ENCODE peak calls at places on chromosome 3, in nine cellular contexts. V, K, P, D, F, O, J, H and C are unnamed samples.

GRCh38 chr3:3180421-3180820 is 930 bp upstream of the CRBN start:
- DNase-seq in V (no peak), K (no peak), P (no peak), D (no peak), F (no peak), O (no peak), J (no peak), H (no peak), C (no peak)

GRCh38 chr3:145024700-145025099 is 1053.1 kb downstream of the DIPK2A start:
- DNase-seq in V (no peak), K (no peak), P (no peak), D (no peak), F (no peak), O (no peak), J (no peak), H (no peak), C (no peak)

GRCh38 chr3:11370134-11370533 is 97.9 kb downstream of the ATG7 start:
- DNase-seq in V (no peak), K (no peak), P (no peak), D (no peak), F (no peak), O (no peak), J (no peak), H (no peak), C (no peak)

GRCh38 chr3:86563358-86563970 is 427.5 kb downstream of the VGLL3 start:
- DNase-seq in V (no peak), K (no peak), P (no peak), D (no peak), F (no peak), O (peak), J (no peak), H (no peak), C (peak)

GRCh38 chr3:65548848-65549625 is 489.7 kb downstream of the MAGI1 start:
- DNase-seq in V (no peak), K (peak), P (peak), D (peak), F (peak), O (no peak), J (no peak), H (peak), C (no peak)

GRCh38 chr3:81339040-81339845 is 422.2 kb downstream of the GBE1 start:
- DNase-seq in V (no peak), K (no peak), P (no peak), D (no peak), F (no peak), O (no peak), J (no peak), H (no peak), C (peak)

GRCh38 chr3:52021869-52022268 is 26.2 kb upstream of the RPL29 start:
- DNase-seq in V (no peak), K (no peak), P (no peak), D (no peak), F (no peak), O (no peak), J (no peak), H (no peak), C (no peak)

GRCh38 chr3:12158387-12159226 is at the start of gene TIMP4:
- DNase-seq in V (no peak), K (peak), P (peak), D (peak), F (peak), O (no peak), J (peak), H (peak), C (no peak)

GRCh38 chr3:155018621-155019330 is 61.3 kb upstream of the MME start:
- DNase-seq in V (no peak), K (no peak), P (no peak), D (no peak), F (no peak), O (no peak), J (no peak), H (no peak), C (no peak)

GRCh38 chr3:188298585-188298984 is 144.6 kb downstream of the LPP start:
- DNase-seq in V (no peak), K (no peak), P (no peak), D (peak), F (no peak), O (no peak), J (no peak), H (no peak), C (no peak)

GRCh38 chr3:65963787-65964707 is 74.7 kb downstream of the MAGI1 start:
- DNase-seq in V (no peak), K (no peak), P (no peak), D (peak), F (no peak), O (peak), J (peak), H (no peak), C (peak)

GRCh38 chr3:25855281-25855680 is 65.4 kb downstream of the OXSM start:
- DNase-seq in V (no peak), K (no peak), P (no peak), D (no peak), F (no peak), O (no peak), J (peak), H (no peak), C (no peak)

GRCh38 chr3:172461530-172462138 is 13.4 kb upstream of the GHSR start:
- DNase-seq in V (no peak), K (no peak), P (no peak), D (no peak), F (no peak), O (peak), J (no peak), H (no peak), C (peak)

GRCh38 chr3:114606336-114606735 is 312.5 kb downstream of the TIGIT start:
- DNase-seq in V (no peak), K (no peak), P (no peak), D (no peak), F (no peak), O (no peak), J (no peak), H (no peak), C (no peak)

GRCh38 chr3:149494022-149494758 is 19.7 kb downstream of the TM4SF4 start:
- DNase-seq in V (no peak), K (peak), P (peak), D (peak), F (peak), O (peak), J (peak), H (peak), C (peak)

GRCh38 chr3:195773956-195774537 is 37.7 kb downstream of the MUC4 start:
- DNase-seq in V (no peak), K (no peak), P (no peak), D (no peak), F (no peak), O (no peak), J (no peak), H (no peak), C (no peak)

GRCh38 chr3:195771651-195772300 is 40.0 kb downstream of the MUC4 start:
- DNase-seq in V (no peak), K (no peak), P (no peak), D (no peak), F (no peak), O (no peak), J (no peak), H (no peak), C (no peak)

GRCh38 chr3:195770081-195770840 is 41.5 kb downstream of the MUC4 start:
- DNase-seq in V (no peak), K (no peak), P (no peak), D (no peak), F (no peak), O (no peak), J (no peak), H (no peak), C (no peak)

GRCh38 chr3:195777975-195778374 is 33.8 kb downstream of the MUC4 start:
- DNase-seq in V (no peak), K (no peak), P (no peak), D (no peak), F (no peak), O (no peak), J (no peak), H (no peak), C (no peak)

GRCh38 chr3:195774917-195775316 is 36.8 kb downstream of the MUC4 start:
- DNase-seq in V (no peak), K (no peak), P (peak), D (peak), F (peak), O (no peak), J (peak), H (peak), C (no peak)
- TF ChIP-seq CTCF in V (peak), K (peak), P (peak), D (peak), F (peak), O (peak), J (peak), H (peak), C (peak)

GRCh38 chr3:115990669-115991068 is 367.4 kb downstream of the GAP43 start:
- DNase-seq in V (no peak), K (no peak), P (no peak), D (no peak), F (no peak), O (no peak), J (no peak), H (no peak), C (no peak)

GRCh38 chr3:115982629-115983028 is 359.3 kb downstream of the GAP43 start:
- DNase-seq in V (no peak), K (no peak), P (no peak), D (no peak), F (no peak), O (no peak), J (no peak), H (no peak), C (no peak)

GRCh38 chr3:115982121-115982520 is 358.8 kb downstream of the GAP43 start:
- DNase-seq in V (no peak), K (no peak), P (no peak), D (no peak), F (no peak), O (no peak), J (no peak), H (no peak), C (no peak)

GRCh38 chr3:115989927-115990326 is 366.6 kb downstream of the GAP43 start:
- DNase-seq in V (no peak), K (no peak), P (no peak), D (no peak), F (no peak), O (no peak), J (peak), H (no peak), C (no peak)

DNA sequence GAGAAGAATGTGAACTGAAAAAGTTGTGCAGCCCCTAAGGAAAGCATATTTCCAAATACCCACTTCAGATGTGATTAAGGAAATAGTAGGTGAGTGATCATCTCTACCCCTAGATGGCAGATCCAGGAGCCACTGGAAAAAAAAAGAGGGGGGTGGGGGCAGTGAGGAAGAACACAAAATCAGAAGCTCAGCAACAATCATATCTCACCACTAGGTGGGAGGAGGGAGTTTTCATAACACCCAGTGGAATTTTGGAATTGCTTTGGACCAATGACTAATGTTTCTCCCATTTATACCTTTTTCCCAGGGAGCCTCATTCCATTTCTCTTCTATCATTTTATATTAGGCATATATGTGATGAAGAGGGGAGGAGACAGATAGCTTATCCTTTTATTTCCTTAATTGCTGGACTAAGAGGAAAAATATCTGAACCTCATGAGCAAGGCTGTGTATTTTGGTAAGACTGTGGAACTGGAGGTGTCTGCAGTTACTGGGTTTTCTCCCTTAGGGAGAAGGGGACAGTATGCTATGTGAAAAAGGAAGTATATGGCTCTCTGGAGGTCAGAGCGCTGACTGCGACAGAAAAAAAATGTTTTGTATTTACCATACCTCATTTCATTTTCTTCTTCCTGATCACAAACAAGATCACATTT is 363.4 kb downstream of the GAP43 start:
- DNase-seq in V (no peak), K (no peak), P (peak), D (peak), F (no peak), O (no peak), J (peak), H (no peak), C (no peak)
- TF ChIP-seq CTCF in V (peak), K (peak), P (peak), D (peak), F (peak), O (peak), J (peak), H (peak), C (no peak)

GRCh38 chr3:43161684-43162512 is 56.0 kb upstream of the POMGNT2 start:
- DNase-seq in V (no peak), K (no peak), P (peak), D (no peak), F (no peak), O (no peak), J (peak), H (no peak), C (no peak)
- TF ChIP-seq CTCF in V (peak), K (peak), P (no peak), D (no peak), F (peak), O (no peak), J (peak), H (peak), C (peak)

GRCh38 chr3:24060055-24060454 is 115.0 kb downstream of the NR1D2 start:
- DNase-seq in V (no peak), K (no peak), P (peak), D (no peak), F (no peak), O (no peak), J (peak), H (no peak), C (no peak)
- TF ChIP-seq CTCF in V (no peak), K (no peak), P (no peak), D (no peak), F (no peak), O (no peak), J (peak), H (no peak), C (no peak)

GRCh38 chr3:13642597-13642996 is 93.7 kb downstream of the FBLN2 start:
- DNase-seq in V (no peak), K (no peak), P (no peak), D (no peak), F (no peak), O (no peak), J (peak), H (no peak), C (no peak)
- TF ChIP-seq CTCF in V (no peak), K (no peak), P (no peak), D (no peak), F (no peak), O (no peak), J (no peak), H (no peak), C (no peak)